ENCODE peak calls at places on chromosomes 11 and 22, in nine cellular contexts. V is foreskin fibroblast; G is CD8-positive, alpha-beta T cell; Y is cardiac fibroblast; C is Panc1; L is spleen; T is SK-N-SH; Q is tibial nerve; S is HCT116. W is an unnamed sample.

GRCh38 chr11:35165416-35166368 is 26.7 kb downstream of the CD44 start:
- DNase-seq in S (no peak), Q (peak), G (peak), L (peak), Y (peak), T (no peak), C (no peak), V (peak), W (peak)

GRCh38 chr11:113668255-113668654 is 37.9 kb downstream of the TMPRSS5 start:
- DNase-seq in S (no peak), Y (peak), G (no peak), L (no peak), Q (no peak), C (no peak), V (no peak), T (no peak), W (no peak)

GRCh38 chr11:70703141-70704052 is 305.1 kb downstream of the CTTN start:
- DNase-seq in L (peak), G (no peak), Q (no peak), Y (no peak), T (no peak), C (no peak), V (no peak), S (no peak), W (no peak)

GRCh38 chr11:118434553-118435232 is 1.6 kb upstream of the KMT2A start:
- DNase-seq in L (peak), V (no peak), S (no peak), Q (peak), C (no peak), T (no peak), Y (no peak), G (peak), W (peak)

GRCh38 chr22:33519140-33519973 is 400.9 kb downstream of the LARGE1 start:
- DNase-seq in L (no peak), Q (peak), T (peak), G (no peak), S (no peak), Y (peak), C (no peak), V (no peak), W (peak)

GRCh38 chr11:14898286-14899086 is 6.5 kb upstream of the CYP2R1 start:
- DNase-seq in C (no peak), V (no peak), Y (no peak), T (no peak), L (no peak), Q (no peak), G (no peak), S (no peak), W (peak)

GRCh38 chr11:72773291-72773690 is 20.6 kb downstream of the STARD10 start:
- DNase-seq in Q (no peak), Y (peak), T (peak), V (peak), L (no peak), C (no peak), S (no peak), G (no peak), W (no peak)

GRCh38 chr11:93199616-93200015 is 1.8 kb upstream of the SLC36A4 start:
- DNase-seq in Q (no peak), V (no peak), Y (no peak), T (no peak), C (no peak), L (no peak), G (no peak), S (no peak), W (peak)

GRCh38 chr11:27095050-27095449 is 54.4 kb downstream of the BBOX1 start:
- DNase-seq in T (no peak), C (no peak), V (no peak), Y (no peak), Q (peak), L (no peak), G (no peak), S (no peak), W (no peak)

GRCh38 chr22:17692841-17693240 is 54.3 kb downstream of the BCL2L13 start:
- DNase-seq in Y (no peak), L (no peak), G (no peak), C (no peak), Q (no peak), T (no peak), V (no peak), S (no peak), W (no peak)

GRCh38 chr11:30526558-30526957 is 59.6 kb downstream of the MPPED2 start:
- DNase-seq in L (no peak), S (no peak), Y (no peak), G (no peak), T (no peak), V (no peak), C (no peak), Q (no peak), W (no peak)

GRCh38 chr11:108863528-108863927 is 198.7 kb downstream of the DDX10 start:
- DNase-seq in S (no peak), V (no peak), Q (no peak), G (no peak), C (no peak), L (no peak), Y (no peak), T (no peak), W (no peak)

GRCh38 chr11:62852523-62853188 is 13.3 kb upstream of the WDR74 start:
- DNase-seq in V (no peak), C (no peak), Y (no peak), G (no peak), Q (no peak), T (no peak), L (no peak), S (no peak), W (no peak)
- H3K4me3 ChIP-seq in V (no peak), C (peak), Y (no peak), G (no peak), Q (no peak), T (no peak), L (no peak), S (no peak), W (peak)

GRCh38 chr11:42976636-42977217 is 335.1 kb upstream of the API5 start:
- DNase-seq in G (no peak), T (peak), S (no peak), L (no peak), V (no peak), Y (no peak), C (no peak), Q (no peak), W (no peak)

GRCh38 chr11:42972741-42973140 is 339.1 kb upstream of the API5 start:
- DNase-seq in Q (no peak), L (no peak), S (no peak), Y (no peak), T (no peak), G (no peak), V (no peak), C (no peak), W (no peak)

GRCh38 chr11:42974510-42974909 is 337.3 kb upstream of the API5 start:
- DNase-seq in V (no peak), Q (no peak), G (no peak), Y (no peak), T (no peak), S (no peak), L (no peak), C (no peak), W (peak)
- TF ChIP-seq CTCF in V (no peak), Q (no peak), G (no peak), Y (no peak), T (no peak), S (no peak), L (no peak), C (no peak), W (peak)

DNA sequence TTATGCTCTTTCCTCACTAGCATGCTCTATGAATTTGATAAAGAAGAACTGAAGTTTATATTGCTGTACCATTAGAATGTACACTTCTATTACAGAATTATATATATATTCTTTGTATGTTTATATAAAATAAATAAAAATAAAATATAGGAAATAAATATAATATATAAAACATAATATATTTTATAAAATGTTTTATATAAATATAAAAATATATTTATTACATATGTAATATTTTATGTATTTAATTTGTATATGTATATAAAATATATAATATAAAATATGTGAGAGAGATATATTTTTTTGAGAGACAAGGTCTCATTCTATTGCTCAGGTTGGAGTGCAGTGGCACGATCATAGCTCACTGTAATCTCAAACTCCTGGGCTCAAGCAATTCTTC is 18.3 kb upstream of the RTCB start:
- DNase-seq in V (no peak), L (no peak), T (no peak), Y (no peak), G (no peak), Q (no peak), S (no peak), C (no peak), W (no peak)
- H3K4me3 ChIP-seq in V (no peak), L (no peak), T (no peak), Y (no peak), G (no peak), Q (no peak), S (no peak), C (no peak), W (no peak)

GRCh38 chr11:126768702-126769101 is 231.9 kb downstream of the KIRREL3 start:
- DNase-seq in T (no peak), L (no peak), V (no peak), S (no peak), C (no peak), Y (no peak), G (no peak), Q (no peak), W (peak)

GRCh38 chr11:126772267-126772666 is 228.3 kb downstream of the KIRREL3 start:
- DNase-seq in C (no peak), Y (no peak), T (no peak), L (no peak), V (no peak), S (no peak), G (no peak), Q (no peak), W (no peak)

GRCh38 chr11:126765196-126765595 is 235.4 kb downstream of the KIRREL3 start:
- DNase-seq in Y (no peak), L (no peak), G (no peak), T (no peak), C (no peak), V (no peak), S (no peak), Q (no peak), W (no peak)

GRCh38 chr11:126764221-126764620 is 236.3 kb downstream of the KIRREL3 start:
- DNase-seq in V (no peak), Q (no peak), C (no peak), T (no peak), L (no peak), G (no peak), Y (no peak), S (no peak), W (peak)

GRCh38 chr11:126766425-126766824 is 234.1 kb downstream of the KIRREL3 start:
- DNase-seq in Y (no peak), Q (no peak), T (no peak), G (no peak), S (no peak), L (no peak), C (no peak), V (no peak), W (peak)
- TF ChIP-seq CTCF in Y (no peak), Q (no peak), T (peak), G (no peak), S (no peak), L (no peak), C (peak), V (no peak), W (no peak)

GRCh38 chr22:44026630-44027511 is 2.8 kb downstream of the PARVB start:
- DNase-seq in Q (peak), V (no peak), S (no peak), Y (peak), L (peak), C (peak), T (no peak), G (peak), W (peak)

GRCh38 chr22:44026066-44026629 is 2.0 kb downstream of the PARVB start:
- DNase-seq in G (no peak), V (no peak), Y (peak), Q (no peak), T (no peak), C (no peak), L (peak), S (no peak), W (no peak)

GRCh38 chr22:44023404-44024287 is 456 bp upstream of the PARVB start:
- DNase-seq in S (no peak), T (peak), Y (peak), V (peak), Q (no peak), G (peak), L (peak), C (no peak), W (peak)

GRCh38 chr22:44024288-44024908 is at the start of gene PARVB:
- DNase-seq in T (peak), Y (peak), G (peak), C (no peak), S (no peak), Q (no peak), L (peak), V (no peak), W (peak)

DNA sequence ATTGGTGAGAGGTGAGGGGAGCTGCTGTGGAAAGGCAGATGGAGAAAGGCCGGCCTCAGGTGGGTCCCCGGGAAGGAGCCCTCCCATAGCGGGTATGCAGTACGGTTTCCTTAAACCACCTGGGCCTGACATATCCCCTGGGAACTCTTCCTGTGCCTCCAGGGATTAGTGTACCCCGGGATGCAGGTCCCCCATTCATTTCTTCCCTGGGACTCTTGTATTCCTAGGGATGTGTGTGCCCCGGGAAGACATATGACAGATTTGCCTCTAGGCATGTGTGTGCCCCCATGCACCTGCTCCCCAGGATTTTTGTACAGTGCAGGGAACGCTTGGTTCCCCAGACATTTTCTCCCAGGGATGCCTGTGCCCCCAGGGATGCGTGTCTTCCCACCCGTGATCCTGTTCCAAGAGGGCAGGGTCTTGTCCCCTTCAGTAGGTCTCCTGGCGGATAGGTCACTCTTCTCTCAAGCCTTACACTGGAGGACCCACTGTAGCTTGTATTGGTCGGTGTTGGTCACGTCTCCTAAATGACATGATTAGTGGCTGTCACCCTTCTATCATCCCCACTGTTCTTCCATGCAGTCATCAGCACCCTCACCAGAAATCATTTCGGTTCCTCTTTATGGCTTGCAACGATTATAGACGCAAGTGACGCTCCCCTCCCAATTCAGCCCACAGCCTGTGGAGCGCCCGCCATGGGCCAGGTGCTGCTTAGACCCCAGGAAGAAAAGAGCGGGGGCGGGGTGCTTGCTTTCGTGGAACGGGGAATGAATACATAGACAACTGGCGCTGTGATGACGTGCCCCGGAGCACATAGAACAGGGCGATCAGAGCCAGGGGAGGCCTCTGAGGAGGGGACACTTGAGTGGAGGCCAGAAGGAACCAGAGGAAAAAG is 1.3 kb downstream of the PARVB start:
- DNase-seq in T (no peak), C (no peak), S (no peak), G (no peak), L (peak), Q (peak), Y (no peak), V (no peak), W (peak)
- H3K4me3 ChIP-seq in T (peak), C (peak), S (peak), G (no peak), L (no peak), Q (peak), Y (peak), V (peak), W (peak)

GRCh38 chr22:44584256-44584902 is 86.3 kb upstream of the RTL6 start:
- DNase-seq in Y (no peak), G (no peak), V (no peak), L (peak), T (no peak), S (no peak), Q (no peak), C (no peak), W (no peak)

GRCh38 chr22:44585559-44586121 is 87.6 kb upstream of the RTL6 start:
- DNase-seq in C (no peak), Q (no peak), S (no peak), Y (no peak), L (peak), T (no peak), G (no peak), V (no peak), W (no peak)

GRCh38 chr22:44582016-44582415 is 84.0 kb upstream of the RTL6 start:
- DNase-seq in C (no peak), S (no peak), Q (no peak), L (peak), G (no peak), Y (no peak), V (no peak), T (no peak), W (no peak)

GRCh38 chr22:44583076-44583760 is 85.2 kb upstream of the RTL6 start:
- DNase-seq in Q (no peak), C (no peak), G (no peak), T (no peak), L (peak), V (no peak), Y (peak), S (no peak), W (peak)

DNA sequence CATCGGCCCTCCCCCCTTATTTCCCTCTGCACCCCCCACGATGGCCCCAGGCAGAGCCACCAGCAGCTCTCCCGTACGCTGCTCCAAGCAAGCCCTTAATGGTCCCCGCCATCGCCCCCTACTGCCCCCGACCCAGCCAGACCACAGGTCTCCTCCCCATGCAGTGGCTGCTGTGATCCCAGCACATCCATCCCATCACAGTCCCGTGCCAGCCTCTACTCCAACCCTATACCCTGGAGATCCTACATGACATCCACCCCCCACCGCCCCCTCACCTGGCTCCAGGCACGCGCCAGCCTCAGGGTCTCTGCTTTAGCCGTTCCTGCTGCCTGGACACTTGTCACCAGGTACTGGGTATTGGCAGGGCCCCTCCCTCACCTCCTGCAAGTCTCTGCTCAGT is 85.8 kb upstream of the RTL6 start:
- DNase-seq in Y (no peak), L (peak), V (no peak), C (no peak), Q (no peak), T (no peak), S (no peak), G (no peak), W (no peak)
- TF ChIP-seq CTCF in Y (no peak), L (no peak), V (no peak), C (no peak), Q (no peak), T (no peak), S (no peak), G (no peak), W (no peak)

GRCh38 chr11:131687291-131688055 is 317.1 kb downstream of the NTM start:
- DNase-seq in T (no peak), V (no peak), S (no peak), L (no peak), C (no peak), Y (no peak), G (no peak), Q (no peak), W (no peak)
- H3K4me3 ChIP-seq in T (peak), V (no peak), S (no peak), L (no peak), C (no peak), Y (no peak), G (no peak), Q (no peak), W (no peak)

GRCh38 chr22:49632199-49633009 is 195.3 kb downstream of the BRD1 start:
- DNase-seq in L (no peak), S (peak), Q (peak), V (peak), C (no peak), G (no peak), T (peak), Y (peak), W (peak)
- TF ChIP-seq CTCF in L (peak), S (peak), Q (peak), V (peak), C (peak), G (peak), T (peak), Y (peak), W (peak)

DNA sequence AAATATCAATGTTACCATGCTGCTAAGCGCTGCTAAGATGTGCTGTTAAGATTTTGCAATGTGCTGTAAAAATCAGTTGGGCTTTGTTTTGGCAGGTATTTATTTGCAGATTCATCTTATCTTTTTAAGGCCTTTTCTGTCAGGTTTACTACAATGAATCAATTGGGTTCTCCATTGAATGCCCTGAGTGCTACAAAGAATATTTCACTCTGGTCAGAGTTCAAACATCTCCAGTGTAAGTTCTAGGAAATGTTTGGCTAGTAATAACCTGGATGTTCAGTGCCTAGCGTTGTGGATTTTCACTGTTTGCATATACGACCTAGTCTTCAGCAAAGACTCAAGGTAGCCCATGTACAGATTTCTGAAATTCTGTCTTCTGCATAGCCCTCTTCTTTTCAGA is 36.0 kb downstream of the RSF1 start:
- DNase-seq in L (no peak), G (no peak), S (no peak), C (no peak), V (no peak), T (no peak), Q (no peak), Y (no peak), W (no peak)
- H3K4me3 ChIP-seq in L (no peak), G (no peak), S (no peak), C (no peak), V (no peak), T (no peak), Q (no peak), Y (no peak), W (no peak)

GRCh38 chr11:65899356-65900124 is 648 bp downstream of the FOSL1 start:
- DNase-seq in T (peak), V (peak), C (no peak), L (peak), Y (peak), Q (no peak), G (peak), S (no peak), W (peak)
- TF ChIP-seq CTCF in T (no peak), V (no peak), C (no peak), L (no peak), Y (no peak), Q (no peak), G (no peak), S (no peak), W (no peak)

W was measured in NB4.